ENCODE peak calls at places on chromosomes 5 and 9, in nine cellular contexts. T is mesenteric fat pad; L is transverse colon; R is Peyer's patch; Z is memory B cell; V is adipocyte; C is RPMI7951; F is activated effector memory CD4-positive, alpha-beta T cell treated with Interleukin-2 at 50 U/mL for 16 hours; D is PC-3. K is an unnamed sample.

GRCh38 chr9:14198544-14199510 is 115.1 kb downstream of the NFIB start:
- DNase-seq in R (no peak), T (no peak), L (peak), C (peak), V (no peak), F (no peak), D (no peak), Z (no peak), K (peak)

GRCh38 chr9:16171851-16172250 is 619.0 kb downstream of the CCDC171 start:
- DNase-seq in F (no peak), V (no peak), T (no peak), C (no peak), L (no peak), D (no peak), Z (no peak), R (no peak), K (no peak)

GRCh38 chr5:173925449-173926071 is 37.4 kb downstream of the CPEB4 start:
- DNase-seq in L (peak), T (no peak), F (peak), Z (peak), C (peak), V (peak), D (peak), R (no peak), K (peak)

GRCh38 chr5:61277190-61277589 is 54.9 kb upstream of the ZSWIM6 start:
- DNase-seq in F (no peak), R (no peak), Z (no peak), C (peak), D (no peak), V (peak), L (no peak), T (no peak), K (peak)

GRCh38 chr5:176541338-176542134 is 4.3 kb upstream of the RNF44 start:
- DNase-seq in V (peak), F (peak), D (peak), L (peak), R (peak), Z (no peak), C (no peak), T (no peak), K (peak)

GRCh38 chr9:115164511-115164974 is 46.6 kb upstream of the TNC start:
- DNase-seq in F (no peak), D (peak), C (peak), Z (no peak), R (no peak), L (no peak), V (peak), T (no peak), K (peak)

GRCh38 chr5:166123698-166124097 is 2167.7 kb upstream of the WWC1 start:
- DNase-seq in Z (no peak), L (no peak), F (no peak), V (no peak), R (no peak), D (no peak), C (no peak), T (no peak), K (no peak)

GRCh38 chr5:107704686-107705389 is 34.1 kb upstream of the EFNA5 start:
- DNase-seq in F (no peak), V (peak), Z (no peak), R (no peak), T (no peak), D (no peak), L (no peak), C (no peak), K (no peak)

GRCh38 chr9:111959468-111959941 is 62.9 kb downstream of the UGCG start:
- DNase-seq in C (peak), F (no peak), V (peak), R (peak), D (peak), L (peak), T (no peak), Z (no peak), K (peak)

GRCh38 chr5:148382961-148383360 is 797 bp upstream of the FBXO38 start:
- DNase-seq in Z (no peak), T (no peak), F (no peak), V (peak), C (no peak), L (no peak), R (no peak), D (peak), K (peak)

GRCh38 chr9:99299214-99300102 is 77.4 kb downstream of the SEC61B start:
- DNase-seq in D (peak), L (no peak), C (peak), T (no peak), R (no peak), F (no peak), Z (no peak), V (peak), K (peak)

GRCh38 chr9:79471577-79472543 is 99.9 kb upstream of the TLE4 start:
- DNase-seq in T (no peak), C (peak), L (peak), F (no peak), D (peak), Z (no peak), V (peak), R (no peak), K (peak)

GRCh38 chr9:134757206-134757975 is 115.8 kb downstream of the COL5A1 start:
- DNase-seq in F (no peak), R (no peak), L (no peak), C (no peak), T (no peak), V (no peak), Z (no peak), D (no peak), K (no peak)